ENCODE peak calls at places on chromosomes 12 and 14, in ten cellular contexts. H is heart left ventricle, Z is kidney, W is WERI-Rb-1, J is foreskin keratinocyte, R is stomach, D is testis, Q is hepatocyte, V is GM23338, N is adrenal gland. K is an unnamed sample.

GRCh38 chr12:9041321-9041720 is 52.0 kb downstream of the KLRG1 start:
- DNase-seq in H (peak; percentile 33), Z (no peak), W (no peak), J (no peak), R (no peak), D (no peak), Q (no peak), V (no peak), N (peak; percentile 76), K (no peak)

GRCh38 chr12:80422549-80422948 is 21.5 kb upstream of the PTPRQ start:
- DNase-seq in H (no peak), Z (no peak), W (no peak), J (peak; percentile 51), R (no peak), D (no peak), Q (no peak), V (no peak), N (no peak), K (no peak)

GRCh38 chr12:6962285-6963015 is 8.0 kb downstream of the PHB2 start:
- DNase-seq in H (peak; percentile 26), Z (no peak), W (no peak), J (no peak), R (peak; percentile 86), D (no peak), Q (peak; percentile 81), V (peak; percentile 58), N (no peak), K (peak; percentile 81)

GRCh38 chr12:108881953-108882352 is 2.1 kb downstream of the DAO start:
- DNase-seq in H (no peak), Z (no peak), W (peak; percentile 84), J (peak; percentile 80), R (no peak), D (no peak), Q (no peak), V (no peak), N (no peak), K (no peak)

GRCh38 chr12:115004469-115005146 is 320.6 kb upstream of the TBX3 start:
- DNase-seq in H (no peak), Z (no peak), W (no peak), J (no peak), R (no peak), D (no peak), Q (no peak), V (no peak), N (peak; percentile 54), K (no peak)

GRCh38 chr12:12717586-12718381 is 616 bp downstream of the CDKN1B start:
- DNase-seq in H (peak; percentile 54), Z (peak; percentile 80), W (no peak), J (peak; percentile 37), R (no peak), D (peak; percentile 53), Q (peak; percentile 41), V (peak; percentile 55), N (peak; percentile 49), K (peak; percentile 53)

GRCh38 chr12:79046021-79046420 is 181.4 kb downstream of the SYT1 start:
- DNase-seq in H (no peak), Z (no peak), W (no peak), J (no peak), R (no peak), D (no peak), Q (no peak), V (no peak), N (no peak), K (no peak)

GRCh38 chr12:104276192-104277131 is 27.1 kb upstream of the EID3 start:
- DNase-seq in H (no peak), Z (no peak), W (no peak), J (no peak), R (no peak), D (no peak), Q (no peak), V (no peak), N (no peak), K (no peak)

GRCh38 chr14:21098892-21099595 is 589 bp upstream of the ZNF219 start:
- DNase-seq in H (no peak), Z (no peak), W (no peak), J (no peak), R (no peak), D (peak; percentile 48), Q (no peak), V (no peak), N (no peak), K (no peak)

GRCh38 chr12:40104461-40105264 is 1.2 kb downstream of the SLC2A13 start:
- DNase-seq in H (no peak), Z (no peak), W (peak; percentile 9), J (no peak), R (no peak), D (peak; percentile 30), Q (peak; percentile 30), V (peak; percentile 27), N (peak; percentile 30), K (no peak)

GRCh38 chr12:64624035-64624434 is 13.7 kb downstream of the RASSF3 start:
- DNase-seq in H (no peak), Z (no peak), W (no peak), J (no peak), R (no peak), D (no peak), Q (no peak), V (peak; percentile 54), N (no peak), K (no peak)

GRCh38 chr12:52992699-52993557 is 13.3 kb upstream of the EIF4B start:
- DNase-seq in H (no peak), Z (no peak), W (no peak), J (peak; percentile 76), R (peak; percentile 37), D (no peak), Q (peak; percentile 79), V (no peak), N (no peak), K (no peak)

GRCh38 chr14:105844810-105845724 is 318.7 kb downstream of the TMEM121 start:
- DNase-seq in H (no peak), Z (no peak), W (no peak), J (no peak), R (no peak), D (no peak), Q (no peak), V (no peak), N (no peak), K (peak; percentile 14)

GRCh38 chr12:13437541-13437940 is 241.0 kb downstream of the EMP1 start:
- DNase-seq in H (no peak), Z (no peak), W (no peak), J (no peak), R (no peak), D (no peak), Q (no peak), V (no peak), N (no peak), K (no peak)

GRCh38 chr12:102631274-102631673 is 150.9 kb upstream of the IGF1 start:
- DNase-seq in H (no peak), Z (no peak), W (no peak), J (peak; percentile 64), R (no peak), D (no peak), Q (no peak), V (no peak), N (no peak), K (no peak)

GRCh38 chr12:48677782-48678181 is 4.3 kb downstream of the KANSL2 start:
- DNase-seq in H (no peak), Z (no peak), W (no peak), J (no peak), R (no peak), D (no peak), Q (no peak), V (no peak), N (no peak), K (no peak)

DNA sequence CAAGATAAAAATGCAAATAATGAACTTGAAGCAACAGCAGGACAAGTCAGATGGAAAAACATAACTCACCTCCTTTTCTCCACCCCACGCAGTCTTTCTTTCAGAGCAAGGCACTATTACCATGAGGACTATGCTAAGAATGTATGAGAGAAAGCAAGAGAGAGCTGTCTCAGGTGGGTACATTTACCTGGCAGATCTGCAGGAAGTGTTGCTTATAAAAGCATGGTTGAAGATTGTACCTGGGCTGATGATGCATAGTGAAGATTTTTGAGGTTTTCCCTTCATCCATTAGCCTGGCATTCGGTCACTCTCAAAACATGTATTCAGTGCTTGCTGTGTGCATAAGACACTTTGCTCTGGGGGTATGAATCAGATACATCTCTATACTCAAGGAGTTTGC is 68.8 kb upstream of the IFNG-AS1 start:
- DNase-seq in H (no peak), Z (no peak), W (no peak), J (peak; percentile 98), R (no peak), D (no peak), Q (no peak), V (no peak), N (no peak), K (no peak)
- H3K27ac ChIP-seq in H (no peak overlapping the region), Z (no peak overlapping the region), W (no peak overlapping the region), J (peak overlapping the region; percentile 3), R (no peak overlapping the region), D (no peak overlapping the region), Q (peak overlapping the region; percentile 29), V (no peak overlapping the region), N (no peak overlapping the region), K (no peak overlapping the region)

DNA sequence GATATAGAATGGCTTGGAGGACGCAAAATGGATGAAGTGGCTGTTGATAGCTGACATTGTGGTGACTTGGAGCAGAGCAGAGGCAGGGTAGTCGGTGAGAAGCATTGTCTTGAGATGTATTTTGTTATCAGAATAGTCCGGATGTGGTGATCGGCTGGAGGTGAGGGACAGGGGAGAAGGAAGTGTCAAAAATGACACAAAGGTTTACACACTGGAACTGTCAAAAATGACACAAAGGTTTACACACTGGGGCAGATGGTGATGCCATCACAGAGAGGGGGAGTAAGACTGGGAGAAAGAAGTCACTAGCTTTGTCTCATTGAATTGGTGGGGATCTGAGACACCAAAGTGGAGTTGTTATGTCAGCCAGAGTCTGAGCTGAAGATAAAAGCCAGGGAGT is 30.1 kb downstream of the CDKL1 start:
- DNase-seq in H (no peak), Z (no peak), W (no peak), J (no peak), R (no peak), D (no peak), Q (no peak), V (no peak), N (no peak), K (no peak)
- H3K27ac ChIP-seq in H (no peak overlapping the region), Z (peak overlapping the region; percentile 71), W (no peak overlapping the region), J (no peak overlapping the region), R (peak overlapping the region; percentile 77), D (no peak overlapping the region), Q (no peak overlapping the region), V (no peak overlapping the region), N (no peak overlapping the region), K (no peak overlapping the region)

DNA sequence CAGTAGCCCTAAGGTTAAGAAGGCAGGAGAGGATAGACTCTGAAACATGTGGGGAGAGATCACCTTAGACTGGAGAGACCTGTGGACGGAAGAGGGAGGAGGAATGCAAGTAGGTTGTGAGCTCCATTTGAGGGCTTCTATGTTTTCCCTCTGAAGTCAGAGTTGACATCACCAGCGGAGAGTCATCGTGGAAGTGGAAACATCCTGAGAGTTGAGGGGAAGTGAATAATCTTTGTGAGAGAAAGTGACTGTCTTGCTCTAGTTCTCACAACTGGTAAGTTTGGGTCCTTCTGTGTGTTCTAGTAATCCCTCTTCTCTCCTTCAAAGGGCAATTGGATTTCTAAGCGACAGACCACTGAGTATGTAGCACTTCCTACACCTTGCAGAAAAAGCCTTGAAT is 103.6 kb upstream of the CCND2 start:
- DNase-seq in H (no peak), Z (no peak), W (no peak), J (no peak), R (no peak), D (no peak), Q (no peak), V (no peak), N (no peak), K (no peak)
- H3K27ac ChIP-seq in H (no peak overlapping the region), Z (no peak overlapping the region), W (no peak overlapping the region), J (no peak overlapping the region), R (no peak overlapping the region), D (no peak overlapping the region), Q (no peak overlapping the region), V (no peak overlapping the region), N (no peak overlapping the region), K (no peak overlapping the region)

GRCh38 chr14:93061380-93062012 is 54.2 kb downstream of the ITPK1 start:
- DNase-seq in H (no peak), Z (no peak), W (no peak), J (no peak), R (no peak), D (no peak), Q (no peak), V (no peak), N (no peak), K (no peak)
- H3K27ac ChIP-seq in H (no peak overlapping the region), Z (no peak overlapping the region), W (no peak overlapping the region), J (no peak overlapping the region), R (peak overlapping the region; percentile 4), D (no peak overlapping the region), Q (no peak overlapping the region), V (peak overlapping the region; percentile 85), N (no peak overlapping the region), K (no peak overlapping the region)

K was measured in H9.